ENCODE peak calls at places on chromosome 18, in eight cellular contexts. I is fibroblast of the aortic adventitia, Y is OCI-LY7, B is body of pancreas, V is Caco-2, S is foreskin fibroblast, D is AG04450, Z is lung. F is an unnamed sample.

GRCh38 chr18:58105206-58105907 is 61.3 kb downstream of the NEDD4L start:
- DNase-seq in I (peak; percentile 15), Y (no peak), B (no peak), V (no peak), S (no peak), D (no peak), Z (no peak), F (no peak)

GRCh38 chr18:58578321-58578720 is 50.6 kb downstream of the ALPK2 start:
- DNase-seq in I (peak; percentile 49), Y (no peak), B (no peak), V (no peak), S (no peak), D (no peak), Z (no peak), F (no peak)

GRCh38 chr18:58699551-58699950 is 28.3 kb downstream of the MALT1 start:
- DNase-seq in I (peak; percentile 12), Y (no peak), B (no peak), V (no peak), S (no peak), D (no peak), Z (no peak), F (no peak)

GRCh38 chr18:24346254-24346653 is 51.4 kb downstream of the OSBPL1A start:
- DNase-seq in I (peak; percentile 25), Y (no peak), B (no peak), V (no peak), S (no peak), D (no peak), Z (no peak), F (no peak)

GRCh38 chr18:8616026-8616401 is 6.8 kb downstream of the RAB12 start:
- DNase-seq in I (no peak), Y (no peak), B (no peak), V (no peak), S (no peak), D (no peak), Z (no peak), F (no peak)

GRCh38 chr18:57942090-57942489 is 101.9 kb upstream of the NEDD4L start:
- DNase-seq in I (no peak), Y (no peak), B (no peak), V (no peak), S (no peak), D (no peak), Z (no peak), F (no peak)

GRCh38 chr18:10877974-10878373 is 271.4 kb downstream of the PIEZO2 start:
- DNase-seq in I (no peak), Y (peak; percentile 39), B (no peak), V (no peak), S (no peak), D (no peak), Z (no peak), F (no peak)

GRCh38 chr18:7545734-7546133 is 21.4 kb upstream of the PTPRM start:
- DNase-seq in I (peak; percentile 56), Y (no peak), B (no peak), V (no peak), S (no peak), D (no peak), Z (no peak), F (no peak)

GRCh38 chr18:61900504-61901281 is 7.9 kb upstream of the RNF152 start:
- DNase-seq in I (no peak), Y (no peak), B (no peak), V (no peak), S (no peak), D (no peak), Z (no peak), F (no peak)

GRCh38 chr18:59516356-59517155 is 157.5 kb upstream of the LMAN1 start:
- DNase-seq in I (peak; percentile 97), Y (no peak), B (peak; percentile 33), V (peak; percentile 65), S (peak; percentile 76), D (peak; percentile 52), Z (peak; percentile 78), F (no peak)

DNA sequence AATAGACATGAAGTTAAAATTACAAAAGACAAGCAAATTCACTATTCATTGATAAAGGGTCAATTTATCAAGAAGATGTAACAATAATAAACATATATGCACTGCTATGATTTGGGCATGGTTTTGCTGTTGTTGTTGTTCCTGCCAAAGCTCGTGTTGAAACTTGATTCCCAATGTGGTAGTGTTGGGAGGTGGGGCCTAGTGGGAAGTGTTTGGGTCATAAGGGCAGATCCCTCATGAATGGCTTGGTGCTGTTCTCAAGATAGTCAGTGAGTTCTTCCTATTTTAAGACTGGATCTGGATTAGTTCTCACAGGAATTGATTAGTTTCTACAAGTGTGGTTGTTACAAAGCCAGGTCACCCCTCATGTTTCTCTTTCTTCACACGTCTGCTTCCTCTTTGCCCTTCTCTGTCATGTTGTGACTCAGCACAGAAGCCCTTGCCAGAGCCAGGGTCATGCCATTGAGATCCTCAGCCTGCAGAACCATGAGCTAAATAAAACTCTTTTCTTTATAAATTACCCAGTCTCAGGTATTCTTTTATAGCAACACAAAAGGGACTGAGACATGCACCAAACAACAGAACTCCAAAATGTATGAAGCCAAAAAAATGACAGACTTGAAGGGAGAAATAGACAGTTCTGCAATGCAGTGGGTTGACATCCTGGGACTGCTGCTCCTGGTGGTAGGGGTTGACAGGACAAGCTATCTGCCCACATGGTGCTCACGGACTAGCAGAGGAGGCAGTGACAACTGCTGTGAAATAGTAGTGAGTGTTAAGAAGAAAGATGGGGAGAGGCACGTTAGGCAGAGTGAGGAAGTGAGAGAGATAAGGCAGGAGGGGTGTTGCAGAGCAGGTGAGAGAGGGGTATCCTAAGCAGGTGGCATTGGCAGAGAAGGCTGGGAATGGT is 18.6 kb upstream of the SKA1 start:
- DNase-seq in I (no peak), Y (peak; percentile 64), B (no peak), V (no peak), S (peak; percentile 21), D (no peak), Z (no peak), F (peak; percentile 29)
- TF ChIP-seq CTCF in I (peak; percentile 8), Y (peak; percentile 53), B (no peak), V (no peak), S (no peak), D (no peak), Z (no peak), F (peak; percentile 44)

GRCh38 chr18:36828630-36829361 is at the start of the genes KIAA1328 and TPGS2:
- DNase-seq in I (peak; percentile 70), Y (peak; percentile 77), B (peak; percentile 76), V (peak; percentile 83), S (peak; percentile 88), D (no peak), Z (peak; percentile 86), F (peak; percentile 95)
- TF ChIP-seq CTCF in I (peak; percentile 43), Y (peak; percentile 46), B (peak; percentile 11), V (peak; percentile 41), S (peak; percentile 46), D (peak; percentile 47), Z (no peak), F (peak; percentile 69)

GRCh38 chr18:68662779-68663178 is 52.1 kb downstream of the TMX3 start:
- DNase-seq in I (peak; percentile 28), Y (no peak), B (no peak), V (no peak), S (no peak), D (no peak), Z (no peak), F (no peak)
- TF ChIP-seq CTCF in I (peak; percentile 3), Y (peak; percentile 23), B (no peak), V (no peak), S (no peak), D (peak; percentile 18), Z (no peak), F (no peak)

GRCh38 chr18:48106976-48107781 is 176.7 kb upstream of the SMAD2 start:
- DNase-seq in I (no peak), Y (no peak), B (no peak), V (no peak), S (no peak), D (no peak), Z (no peak), F (no peak)

GRCh38 chr18:48104703-48105102 is 174.2 kb upstream of the SMAD2 start:
- DNase-seq in I (no peak), Y (no peak), B (no peak), V (no peak), S (no peak), D (no peak), Z (no peak), F (no peak)

GRCh38 chr18:48106498-48106897 is 176.0 kb upstream of the SMAD2 start:
- DNase-seq in I (no peak), Y (no peak), B (no peak), V (no peak), S (no peak), D (no peak), Z (no peak), F (no peak)

GRCh38 chr18:48108136-48108535 is 177.7 kb upstream of the SMAD2 start:
- DNase-seq in I (no peak), Y (no peak), B (no peak), V (no peak), S (no peak), D (no peak), Z (no peak), F (no peak)

GRCh38 chr18:48105317-48105716 is 174.9 kb upstream of the SMAD2 start:
- DNase-seq in I (no peak), Y (no peak), B (no peak), V (no peak), S (no peak), D (no peak), Z (no peak), F (no peak)
- TF ChIP-seq CTCF in I (no peak), Y (peak; percentile 10), B (no peak), V (no peak), S (no peak), D (no peak), Z (no peak), F (no peak)

GRCh38 chr18:3441290-3441689 is 8.7 kb upstream of the TGIF1 start:
- DNase-seq in I (peak; percentile 14), Y (peak; percentile 17), B (peak; percentile 36), V (peak; percentile 52), S (no peak), D (no peak), Z (no peak), F (no peak)
- TF ChIP-seq CTCF in I (no peak), Y (peak; percentile 55), B (peak; percentile 25), V (peak; percentile 49), S (peak; percentile 43), D (no peak), Z (no peak), F (no peak)

F was measured in GM13977.